ENCODE peak calls at places on chromosomes 2 and 18, in four cellular contexts. One of them, this sample, is unnamed.

GRCh38 chr2:235940330-235940729 is 227.9 kb downstream of the GBX2 start:
- DNase-seq in stomach: no peak
- DNase-seq in K562: peak; percentile 63
- DNase-seq in HCT116: no peak
- DNase-seq in this sample: peak; percentile 58

GRCh38 chr2:132701810-132702209 is 31.8 kb upstream of the LYPD1 start:
- DNase-seq in stomach: no peak
- DNase-seq in HCT116: no peak
- DNase-seq in K562: no peak
- DNase-seq in this sample: no peak

GRCh38 chr2:27756544-27757498 is 14.7 kb upstream of the MRPL33 start:
- DNase-seq in HCT116: no peak
- DNase-seq in K562: no peak
- DNase-seq in stomach: no peak
- DNase-seq in this sample: no peak

GRCh38 chr2:98768765-98769476 is 38.0 kb upstream of the MGAT4A start:
- DNase-seq in HCT116: no peak
- DNase-seq in K562: no peak
- DNase-seq in stomach: no peak
- DNase-seq in this sample: peak; percentile 67

GRCh38 chr2:165827921-165828276 is 33.9 kb upstream of the GALNT3 start:
- DNase-seq in HCT116: no peak
- DNase-seq in K562: no peak
- DNase-seq in stomach: no peak
- DNase-seq in this sample: no peak

GRCh38 chr2:149055751-149056150 is 17.3 kb downstream of the LYPD6B start:
- DNase-seq in HCT116: no peak
- DNase-seq in stomach: no peak
- DNase-seq in K562: no peak
- DNase-seq in this sample: no peak

GRCh38 chr2:233988581-233988980 is 61.9 kb upstream of the SPP2 start:
- DNase-seq in stomach: no peak
- DNase-seq in HCT116: no peak
- DNase-seq in K562: no peak
- DNase-seq in this sample: no peak

GRCh38 chr2:127451981-127452380 is 33.8 kb downstream of the PROC start:
- DNase-seq in stomach: no peak
- DNase-seq in K562: no peak
- DNase-seq in HCT116: no peak
- DNase-seq in this sample: no peak

GRCh38 chr2:25197336-25198208 is 29.2 kb upstream of the POMC start:
- DNase-seq in stomach: no peak
- DNase-seq in HCT116: no peak
- DNase-seq in K562: no peak
- DNase-seq in this sample: no peak

GRCh38 chr2:28161466-28161865 is 231.2 kb upstream of the FOSL2 start:
- DNase-seq in stomach: no peak
- DNase-seq in K562: no peak
- DNase-seq in HCT116: no peak
- DNase-seq in this sample: no peak

GRCh38 chr2:162520959-162521358 is 177.0 kb downstream of the GCA start:
- DNase-seq in K562: no peak
- DNase-seq in stomach: no peak
- DNase-seq in HCT116: no peak
- DNase-seq in this sample: no peak

GRCh38 chr2:43225093-43225787 is 1.2 kb downstream of the ZFP36L2 start:
- DNase-seq in HCT116: no peak
- DNase-seq in K562: peak; percentile 42
- DNase-seq in stomach: peak; percentile 67
- DNase-seq in this sample: peak; percentile 92

GRCh38 chr18:22504665-22505064 is 87.0 kb upstream of the CTAGE1 start:
- DNase-seq in HCT116: no peak
- DNase-seq in stomach: no peak
- DNase-seq in K562: no peak
- DNase-seq in this sample: no peak

GRCh38 chr18:44682871-44683221 is 2.2 kb downstream of the SETBP1 start:
- DNase-seq in HCT116: no peak
- DNase-seq in K562: no peak
- DNase-seq in stomach: peak; percentile 38
- DNase-seq in this sample: no peak

GRCh38 chr2:147384659-147385058 is 460.2 kb upstream of the ACVR2A start:
- DNase-seq in K562: no peak
- DNase-seq in HCT116: no peak
- DNase-seq in stomach: no peak
- DNase-seq in this sample: no peak

GRCh38 chr2:163565192-163565591 is 170.6 kb downstream of the FIGN start:
- DNase-seq in HCT116: no peak
- DNase-seq in stomach: no peak
- DNase-seq in K562: no peak
- DNase-seq in this sample: no peak

GRCh38 chr2:97712693-97713295 is 582 bp upstream of the ZAP70 start:
- DNase-seq in K562: no peak
- DNase-seq in HCT116: no peak
- DNase-seq in stomach: no peak
- DNase-seq in this sample: peak; percentile 75

DNA sequence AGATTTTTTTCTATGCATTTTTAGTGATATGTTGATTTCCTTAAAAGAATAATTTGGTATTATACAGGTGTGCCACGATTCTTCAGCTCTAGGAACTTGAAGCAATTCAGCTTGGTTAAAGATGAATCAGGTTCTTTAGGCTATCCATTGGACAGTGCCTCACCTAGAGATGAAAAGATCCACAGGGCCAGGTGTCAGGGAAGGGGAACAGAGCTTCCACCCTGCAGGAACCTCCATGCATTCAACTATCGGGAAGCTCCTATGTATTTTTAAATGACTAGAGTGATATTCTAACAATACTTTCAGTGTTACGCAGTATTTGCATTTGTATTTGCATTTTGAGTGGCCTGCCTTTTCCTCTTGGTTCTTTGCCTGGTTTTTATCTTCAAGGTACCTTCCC is 40.2 kb downstream of the PKP4 start:
- DNase-seq in stomach: no peak
- DNase-seq in HCT116: no peak
- DNase-seq in K562: no peak
- DNase-seq in this sample: no peak
- H3K4me3 ChIP-seq in stomach: no peak overlapping the region
- H3K4me3 ChIP-seq in HCT116: no peak overlapping the region
- H3K4me3 ChIP-seq in K562: no peak overlapping the region
- H3K4me3 ChIP-seq in this sample: no peak overlapping the region

DNA sequence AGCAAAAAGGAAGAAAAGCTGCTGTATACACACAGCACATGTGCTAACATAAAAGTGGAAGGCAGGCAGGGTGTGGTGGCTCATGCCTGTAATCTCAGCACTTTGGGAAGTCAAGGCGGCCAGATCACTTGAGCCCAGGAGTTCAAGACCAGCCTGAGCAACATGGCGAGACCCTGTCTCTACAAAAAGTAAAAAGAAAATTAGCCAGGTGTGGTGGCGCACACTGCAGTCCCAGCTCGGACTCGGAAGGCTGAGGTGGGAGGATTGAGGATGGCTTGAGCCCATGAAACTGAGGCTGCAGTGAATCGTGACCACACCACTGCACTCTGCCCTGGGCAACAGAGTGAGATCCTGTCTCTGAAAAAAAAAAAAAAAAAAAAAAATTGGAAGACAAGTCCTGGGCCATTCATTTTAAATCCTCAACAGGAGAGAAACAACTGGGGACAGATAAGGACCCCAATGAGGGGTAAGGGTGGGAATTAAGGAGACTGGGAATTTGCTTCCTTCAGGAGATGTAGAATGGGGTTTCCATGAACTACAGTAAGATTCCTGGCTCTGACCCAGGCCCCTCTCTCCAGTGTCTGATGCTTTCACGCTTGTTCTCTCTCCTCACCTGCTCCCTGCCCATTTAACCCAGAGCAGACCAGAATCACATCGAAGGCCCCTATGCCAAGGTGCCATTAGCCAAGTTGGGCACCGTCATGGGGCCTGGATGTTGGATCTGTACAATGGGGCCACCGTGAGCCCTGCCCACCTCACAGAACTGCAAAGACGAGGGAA is 29.6 kb downstream of the TNS1 start:
- DNase-seq in stomach: no peak
- DNase-seq in HCT116: no peak
- DNase-seq in K562: no peak
- DNase-seq in this sample: peak; percentile 40
- H3K27ac ChIP-seq in stomach: peak overlapping the region; percentile 24
- H3K27ac ChIP-seq in HCT116: no peak overlapping the region
- H3K27ac ChIP-seq in K562: no peak overlapping the region
- H3K27ac ChIP-seq in this sample: peak overlapping the region; percentile 36

GRCh38 chr2:150916997-150917396 is 344.7 kb downstream of the RBM43 start:
- DNase-seq in stomach: no peak
- DNase-seq in K562: no peak
- DNase-seq in HCT116: no peak
- DNase-seq in this sample: no peak

GRCh38 chr2:150916434-150916833 is 345.2 kb downstream of the RBM43 start:
- DNase-seq in HCT116: no peak
- DNase-seq in K562: no peak
- DNase-seq in stomach: no peak
- DNase-seq in this sample: no peak

GRCh38 chr2:150919899-150920298 is 341.8 kb downstream of the RBM43 start:
- DNase-seq in stomach: no peak
- DNase-seq in K562: no peak
- DNase-seq in HCT116: no peak
- DNase-seq in this sample: no peak

GRCh38 chr2:150917956-150918713 is 343.5 kb downstream of the RBM43 start:
- DNase-seq in stomach: no peak
- DNase-seq in K562: no peak
- DNase-seq in HCT116: no peak
- DNase-seq in this sample: no peak
- TF ChIP-seq POLR2AphosphoS5 in stomach: no peak
- TF ChIP-seq POLR2AphosphoS5 in K562: no peak
- TF ChIP-seq POLR2AphosphoS5 in HCT116: no peak
- TF ChIP-seq POLR2AphosphoS5 in this sample: no peak

GRCh38 chr2:70085711-70086277 is 1.5 kb upstream of the PCBP1 start:
- DNase-seq in HCT116: no peak
- DNase-seq in stomach: no peak
- DNase-seq in K562: no peak
- DNase-seq in this sample: no peak

GRCh38 chr2:70083344-70084156 is 3.7 kb upstream of the PCBP1 start:
- DNase-seq in K562: no peak
- DNase-seq in stomach: no peak
- DNase-seq in HCT116: peak; percentile 83
- DNase-seq in this sample: no peak

GRCh38 chr2:70086838-70087702 is at the start of gene PCBP1:
- DNase-seq in HCT116: peak; percentile 90
- DNase-seq in stomach: peak; percentile 97
- DNase-seq in K562: peak; percentile 96
- DNase-seq in this sample: peak; percentile 98

GRCh38 chr2:70086278-70086837 is 919 bp upstream of the PCBP1 start:
- DNase-seq in K562: peak; percentile 72
- DNase-seq in HCT116: peak; percentile 61
- DNase-seq in stomach: peak; percentile 68
- DNase-seq in this sample: peak; percentile 95

GRCh38 chr2:70084973-70085710 is 2.1 kb upstream of the PCBP1 start:
- DNase-seq in K562: peak; percentile 66
- DNase-seq in stomach: peak; percentile 68
- DNase-seq in HCT116: peak; percentile 65
- DNase-seq in this sample: peak; percentile 84
- H3K4me3 ChIP-seq in K562: peak overlapping the region; percentile 90
- H3K4me3 ChIP-seq in stomach: peak overlapping the region; percentile 90
- H3K4me3 ChIP-seq in HCT116: peak overlapping the region; percentile 89
- H3K4me3 ChIP-seq in this sample: peak overlapping the region; percentile 97

DNA sequence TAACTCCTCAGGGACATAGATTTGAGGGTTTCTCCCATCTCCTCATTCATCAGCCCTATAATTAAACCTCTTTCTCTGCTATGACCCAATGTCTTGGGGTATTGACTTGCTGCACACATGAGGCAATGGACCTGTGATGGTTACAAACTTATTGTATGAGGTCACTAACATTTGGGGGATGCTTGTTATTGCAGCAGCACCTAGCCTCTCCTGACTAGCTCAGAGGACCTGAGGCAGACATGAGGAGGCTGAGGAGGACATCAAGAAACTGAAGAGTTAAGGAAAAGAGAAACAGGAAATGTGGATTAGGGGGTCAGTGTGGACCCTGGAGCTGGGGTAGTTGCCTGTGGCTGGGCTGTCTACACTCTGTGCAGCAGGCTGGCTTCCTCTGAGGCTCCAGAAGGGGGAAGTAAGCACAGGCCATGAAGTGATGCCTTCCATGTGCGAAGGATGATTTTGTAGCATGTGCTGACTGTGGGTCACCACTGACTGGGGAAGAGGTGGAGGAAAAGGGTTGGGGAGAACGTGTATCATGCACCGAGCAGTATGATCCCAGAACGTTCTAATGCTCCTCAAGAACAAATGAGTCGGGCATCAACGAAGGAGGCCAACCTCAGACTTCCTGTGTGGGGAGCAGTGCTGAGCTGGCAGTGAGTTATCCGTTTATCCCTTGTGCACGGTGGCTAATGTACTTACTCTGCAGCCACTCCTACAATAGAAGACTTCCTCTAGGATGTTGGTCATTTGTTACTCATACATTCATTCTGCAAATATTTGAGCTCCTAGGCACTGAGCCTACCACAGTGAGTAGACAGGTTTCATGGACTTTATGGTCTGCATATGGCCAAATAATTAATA is 42.1 kb upstream of the RFX8 start:
- DNase-seq in stomach: peak; percentile 45
- DNase-seq in K562: no peak
- DNase-seq in HCT116: peak; percentile 41
- DNase-seq in this sample: no peak
- H3K27ac ChIP-seq in stomach: peak overlapping the region; percentile 65
- H3K27ac ChIP-seq in K562: no peak overlapping the region
- H3K27ac ChIP-seq in HCT116: no peak overlapping the region
- H3K27ac ChIP-seq in this sample: no peak overlapping the region

DNA sequence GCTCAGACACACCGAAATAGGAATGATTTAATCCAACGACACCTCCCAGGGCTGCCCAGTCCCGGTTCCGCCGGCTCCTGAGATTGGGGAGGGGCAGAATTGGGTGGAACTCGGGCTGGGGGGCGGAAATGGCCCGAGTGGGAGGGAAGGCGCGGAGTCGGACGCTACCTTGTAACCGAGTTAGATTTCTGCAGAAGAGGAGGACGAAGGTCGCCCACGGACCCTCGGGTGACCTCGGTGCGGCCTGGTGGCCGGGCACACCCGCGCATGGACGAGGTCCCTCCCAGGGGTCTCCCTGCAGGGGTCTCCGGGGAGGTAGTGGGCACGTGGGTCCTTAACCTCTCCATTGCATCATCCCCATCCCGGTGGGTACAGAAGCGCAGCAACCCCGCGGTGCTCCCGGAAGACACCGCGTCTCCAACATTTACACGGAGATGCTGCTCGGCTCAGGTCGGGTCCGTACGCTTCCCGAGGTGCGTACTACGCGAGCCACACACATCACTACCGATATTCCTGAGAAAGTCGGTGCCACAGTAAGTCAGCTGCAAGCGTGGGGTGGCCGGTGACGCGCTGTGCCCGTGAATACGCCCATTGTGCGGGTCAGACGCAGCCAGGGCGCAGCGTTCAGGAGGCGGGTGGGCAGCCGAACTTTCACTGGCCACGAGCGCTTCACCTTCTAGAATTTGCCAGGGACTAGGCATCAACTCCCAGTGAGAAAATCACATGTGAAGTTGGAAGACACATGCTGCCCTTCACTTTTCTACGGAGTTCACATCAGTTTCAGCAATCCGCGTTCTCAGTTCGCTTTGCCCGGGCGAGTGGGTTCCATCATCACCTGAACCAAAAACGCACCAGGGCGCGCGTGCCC is 3.0 kb downstream of the ZNF516 start:
- DNase-seq in stomach: peak; percentile 43
- DNase-seq in K562: no peak
- DNase-seq in HCT116: no peak
- DNase-seq in this sample: peak; percentile 89
- TF ChIP-seq POLR2AphosphoS5 in stomach: peak; percentile 7
- TF ChIP-seq POLR2AphosphoS5 in K562: no peak
- TF ChIP-seq POLR2AphosphoS5 in HCT116: peak; percentile 60
- TF ChIP-seq POLR2AphosphoS5 in this sample: no peak